ENCODE peak calls at places on chromosomes 4 and X, in ten cellular contexts. K is iPS-NIHi11; L is activated T-helper 1 cell treated with Interleukin-2 at 50 U/mL for 16 hours; X is NCI-H1092; O is naive B cell; W is stimulated activated naive B cell treated with anti-CD40 and anti-IgM and Interleukin-4, amounts not matched to agents 10 μg/mL and 1 μg/mL and 100 μg/mL, for 72 hours; U is lower leg skin; F is ecto neural progenitor cell; V is omental fat pad; P is tibial artery. Q is an unnamed sample.

GRCh38 chrX:10111364-10112148 is 45.2 kb upstream of the CLCN4 start:
- DNase-seq in K (no peak), L (peak), X (no peak), O (peak), W (peak), U (no peak), F (no peak), V (no peak), P (peak), Q (no peak)

GRCh38 chrX:48003367-48003757 is 427 bp downstream of the ZNF182 start:
- DNase-seq in K (peak), L (no peak), X (no peak), O (peak), W (peak), U (no peak), F (no peak), V (no peak), P (no peak), Q (no peak)

GRCh38 chrX:138845791-138846190 is 134.3 kb upstream of the FGF13 start:
- DNase-seq in K (no peak), L (no peak), X (no peak), O (no peak), W (no peak), U (no peak), F (no peak), V (no peak), P (no peak), Q (no peak)

GRCh38 chr4:386708-387105 is 49.1 kb downstream of the ZNF141 start:
- DNase-seq in K (no peak), L (no peak), X (no peak), O (no peak), W (no peak), U (no peak), F (no peak), V (no peak), P (no peak), Q (no peak)

GRCh38 chrX:105837227-105837626 is 14.9 kb downstream of the NRK start:
- DNase-seq in K (no peak), L (no peak), X (no peak), O (no peak), W (no peak), U (no peak), F (no peak), V (peak), P (peak), Q (no peak)

GRCh38 chr4:81136161-81136910 is 78.7 kb downstream of the PRKG2 start:
- DNase-seq in K (no peak), L (no peak), X (no peak), O (no peak), W (no peak), U (peak), F (no peak), V (no peak), P (peak), Q (peak)

GRCh38 chr4:70713453-70714026 is 8.2 kb upstream of the RUFY3 start:
- DNase-seq in K (no peak), L (no peak), X (no peak), O (peak), W (no peak), U (no peak), F (no peak), V (no peak), P (no peak), Q (no peak)

GRCh38 chr4:73259552-73260140 is 1.0 kb upstream of the ANKRD17 start:
- DNase-seq in K (no peak), L (no peak), X (peak), O (no peak), W (no peak), U (no peak), F (no peak), V (no peak), P (no peak), Q (no peak)

GRCh38 chrX:126994011-126994410 is 174.5 kb downstream of the PRR32 start:
- DNase-seq in K (no peak), L (no peak), X (no peak), O (no peak), W (no peak), U (no peak), F (no peak), V (no peak), P (peak), Q (no peak)

GRCh38 chr4:119040711-119041185 is 94.9 kb upstream of the MYOZ2 start:
- DNase-seq in K (peak), L (no peak), X (no peak), O (no peak), W (no peak), U (no peak), F (no peak), V (no peak), P (no peak), Q (no peak)

GRCh38 chr4:79689735-79690134 is 281.7 kb upstream of the GK2 start:
- DNase-seq in K (no peak), L (no peak), X (no peak), O (no peak), W (no peak), U (no peak), F (no peak), V (no peak), P (no peak), Q (no peak)

GRCh38 chr4:176189891-176190795 is 5.2 kb downstream of the SPATA4 start:
- DNase-seq in K (no peak), L (no peak), X (no peak), O (no peak), W (no peak), U (no peak), F (no peak), V (no peak), P (no peak), Q (no peak)

GRCh38 chr4:13522282-13523104 is 21.8 kb downstream of the NKX3-2 start:
- DNase-seq in K (no peak), L (no peak), X (no peak), O (no peak), W (no peak), U (no peak), F (no peak), V (no peak), P (no peak), Q (no peak)

GRCh38 chr4:158811704-158812103 is 42.9 kb downstream of the FNIP2 start:
- DNase-seq in K (no peak), L (no peak), X (no peak), O (peak), W (no peak), U (peak), F (no peak), V (no peak), P (peak), Q (peak)

GRCh38 chrX:40132751-40133150 is 35.0 kb upstream of the BCOR start:
- DNase-seq in K (no peak), L (no peak), X (no peak), O (no peak), W (no peak), U (peak), F (no peak), V (no peak), P (peak), Q (peak)

GRCh38 chr4:133537882-133538281 is 388.8 kb downstream of the PCDH10 start:
- DNase-seq in K (no peak), L (no peak), X (no peak), O (no peak), W (no peak), U (no peak), F (no peak), V (no peak), P (no peak), Q (no peak)

GRCh38 chr4:54165438-54165837 is 63.7 kb upstream of the PDGFRA start:
- DNase-seq in K (peak), L (no peak), X (no peak), O (no peak), W (no peak), U (no peak), F (no peak), V (no peak), P (no peak), Q (no peak)

GRCh38 chr4:77446611-77447010 is 159.0 kb upstream of the CXCL13 start:
- DNase-seq in K (no peak), L (no peak), X (no peak), O (no peak), W (no peak), U (no peak), F (no peak), V (no peak), P (no peak), Q (no peak)

GRCh38 chrX:70166601-70167590 is 10.4 kb upstream of the DGAT2L6 start:
- DNase-seq in K (no peak), L (no peak), X (no peak), O (no peak), W (no peak), U (no peak), F (no peak), V (no peak), P (no peak), Q (no peak)

Q was measured in ascending aorta.